ENCODE peak calls at places on chromosomes 6 and 20, in six cellular contexts. N, W, P, Q, U and I are unnamed samples.

GRCh38 chr6:14857501-14857900 is 388.4 kb upstream of the JARID2 start:
- DNase-seq in N (no peak), W (no peak), P (no peak), Q (no peak), U (peak), I (peak)

GRCh38 chr20:52446421-52447231 is 255.0 kb upstream of the ZFP64 start:
- DNase-seq in N (no peak), W (no peak), P (no peak), Q (no peak), U (no peak), I (no peak)

GRCh38 chr20:38729767-38730166 is 5.5 kb downstream of the SLC32A1 start:
- DNase-seq in N (no peak), W (no peak), P (no peak), Q (no peak), U (no peak), I (no peak)

GRCh38 chr20:10924628-10925266 is 250.9 kb upstream of the JAG1 start:
- DNase-seq in N (no peak), W (no peak), P (no peak), Q (no peak), U (no peak), I (no peak)

GRCh38 chr20:19771031-19771430 is 13.0 kb downstream of the RIN2 start:
- DNase-seq in N (no peak), W (no peak), P (no peak), Q (no peak), U (no peak), I (no peak)

GRCh38 chr6:105199711-105200110 is 19.9 kb upstream of the POPDC3 start:
- DNase-seq in N (no peak), W (no peak), P (no peak), Q (no peak), U (no peak), I (no peak)

GRCh38 chr6:118621799-118622470 is 29.5 kb downstream of the CEP85L start:
- DNase-seq in N (no peak), W (no peak), P (no peak), Q (no peak), U (no peak), I (no peak)

GRCh38 chr20:43446361-43446879 is 11.3 kb upstream of the SRSF6 start:
- DNase-seq in N (no peak), W (no peak), P (no peak), Q (no peak), U (no peak), I (no peak)

GRCh38 chr20:53409177-53409576 is 184.5 kb downstream of the ZNF217 start:
- DNase-seq in N (no peak), W (no peak), P (no peak), Q (no peak), U (no peak), I (no peak)

GRCh38 chr6:80163754-80164187 is 57.3 kb downstream of the BCKDHB start:
- DNase-seq in N (no peak), W (no peak), P (peak), Q (no peak), U (no peak), I (no peak)

GRCh38 chr6:119171864-119172588 is 93.6 kb upstream of the FAM184A start:
- DNase-seq in N (no peak), W (no peak), P (no peak), Q (no peak), U (no peak), I (no peak)

GRCh38 chr6:112717401-112717800 is 370.3 kb downstream of the RFPL4B start:
- DNase-seq in N (no peak), W (no peak), P (no peak), Q (no peak), U (no peak), I (no peak)

GRCh38 chr6:8530775-8531435 is 95.6 kb upstream of the SLC35B3 start:
- DNase-seq in N (no peak), W (no peak), P (no peak), Q (no peak), U (no peak), I (no peak)

GRCh38 chr6:55239099-55239498 is 64.8 kb downstream of the HCRTR2 start:
- DNase-seq in N (no peak), W (no peak), P (no peak), Q (no peak), U (no peak), I (no peak)

GRCh38 chr6:95693108-95693507 is 115.8 kb downstream of the MANEA start:
- DNase-seq in N (no peak), W (no peak), P (peak), Q (no peak), U (no peak), I (no peak)

GRCh38 chr6:168192901-168193815 is 114.1 kb upstream of the FRMD1 start:
- DNase-seq in N (no peak), W (peak), P (peak), Q (peak), U (peak), I (peak)

GRCh38 chr6:20025681-20026080 is 186.6 kb downstream of the MBOAT1 start:
- DNase-seq in N (no peak), W (no peak), P (no peak), Q (no peak), U (no peak), I (no peak)

GRCh38 chr20:58711266-58712051 is 18.9 kb downstream of the NPEPL1 start:
- DNase-seq in N (no peak), W (peak), P (peak), Q (no peak), U (no peak), I (peak)

GRCh38 chr6:101351173-101351572 is 42.3 kb upstream of the GRIK2 start:
- DNase-seq in N (no peak), W (no peak), P (no peak), Q (no peak), U (no peak), I (no peak)

GRCh38 chr20:1844723-1845523 is 50.3 kb upstream of the SIRPA start:
- DNase-seq in N (peak), W (peak), P (no peak), Q (no peak), U (no peak), I (no peak)

GRCh38 chr6:93040375-93040774 is 379.0 kb downstream of the EPHA7 start:
- DNase-seq in N (no peak), W (no peak), P (no peak), Q (no peak), U (no peak), I (no peak)

GRCh38 chr20:50744143-50744792 is 12.9 kb downstream of the PARD6B start:
- DNase-seq in N (peak), W (peak), P (peak), Q (peak), U (no peak), I (peak)

GRCh38 chr20:43691928-43692524 is 25.1 kb downstream of the MYBL2 start:
- DNase-seq in N (no peak), W (no peak), P (peak), Q (no peak), U (peak), I (no peak)

GRCh38 chr6:32449088-32449736 is 9.5 kb downstream of the HLA-DRA start:
- DNase-seq in N (no peak), W (no peak), P (no peak), Q (no peak), U (no peak), I (no peak)

GRCh38 chr6:13303668-13304017 is 24.7 kb downstream of the TBC1D7 start:
- DNase-seq in N (peak), W (peak), P (no peak), Q (peak), U (no peak), I (no peak)

GRCh38 chr6:122717350-122717749 is 62.2 kb upstream of the FABP7 start:
- DNase-seq in N (no peak), W (no peak), P (no peak), Q (no peak), U (no peak), I (no peak)

GRCh38 chr6:127737768-127738167 is 160.8 kb downstream of the C6orf58 start:
- DNase-seq in N (no peak), W (no peak), P (no peak), Q (no peak), U (no peak), I (no peak)

GRCh38 chr6:12921467-12921866 is 204.9 kb downstream of the PHACTR1 start:
- DNase-seq in N (no peak), W (no peak), P (no peak), Q (no peak), U (no peak), I (no peak)

GRCh38 chr20:39605908-39606307 is 643.8 kb downstream of the DHX35 start:
- DNase-seq in N (no peak), W (no peak), P (no peak), Q (no peak), U (no peak), I (no peak)

GRCh38 chr6:52725530-52726192 is 37.6 kb downstream of the GSTA2 start:
- DNase-seq in N (no peak), W (no peak), P (no peak), Q (no peak), U (no peak), I (no peak)

GRCh38 chr20:44057698-44058675 is 129.0 kb downstream of the JPH2 start:
- DNase-seq in N (no peak), W (peak), P (peak), Q (no peak), U (no peak), I (no peak)

GRCh38 chr6:77401231-77401630 is 62.1 kb downstream of the HTR1B start:
- DNase-seq in N (no peak), W (no peak), P (no peak), Q (no peak), U (no peak), I (no peak)

GRCh38 chr20:50193851-50194830 is 3.5 kb downstream of the CEBPB start:
- DNase-seq in N (no peak), W (peak), P (peak), Q (peak), U (no peak), I (no peak)

GRCh38 chr6:46772754-46773153 is 20.4 kb upstream of the MEP1A start:
- DNase-seq in N (peak), W (no peak), P (no peak), Q (no peak), U (no peak), I (no peak)

GRCh38 chr6:70134542-70134941 is 168.3 kb downstream of the COL9A1 start:
- DNase-seq in N (no peak), W (no peak), P (no peak), Q (no peak), U (no peak), I (no peak)

GRCh38 chr6:70135219-70135769 is 167.6 kb downstream of the COL9A1 start:
- DNase-seq in N (no peak), W (no peak), P (no peak), Q (no peak), U (no peak), I (no peak)

GRCh38 chr6:70131528-70131927 is 171.4 kb downstream of the COL9A1 start:
- DNase-seq in N (no peak), W (no peak), P (no peak), Q (no peak), U (no peak), I (no peak)

GRCh38 chr6:70130865-70131264 is 172.0 kb downstream of the COL9A1 start:
- DNase-seq in N (no peak), W (no peak), P (no peak), Q (no peak), U (no peak), I (no peak)

GRCh38 chr6:70133246-70133645 is 169.6 kb downstream of the COL9A1 start:
- DNase-seq in N (no peak), W (no peak), P (no peak), Q (no peak), U (no peak), I (no peak)
- H3K27ac ChIP-seq in N (no peak), W (no peak), P (no peak), Q (no peak), U (no peak), I (no peak)

DNA sequence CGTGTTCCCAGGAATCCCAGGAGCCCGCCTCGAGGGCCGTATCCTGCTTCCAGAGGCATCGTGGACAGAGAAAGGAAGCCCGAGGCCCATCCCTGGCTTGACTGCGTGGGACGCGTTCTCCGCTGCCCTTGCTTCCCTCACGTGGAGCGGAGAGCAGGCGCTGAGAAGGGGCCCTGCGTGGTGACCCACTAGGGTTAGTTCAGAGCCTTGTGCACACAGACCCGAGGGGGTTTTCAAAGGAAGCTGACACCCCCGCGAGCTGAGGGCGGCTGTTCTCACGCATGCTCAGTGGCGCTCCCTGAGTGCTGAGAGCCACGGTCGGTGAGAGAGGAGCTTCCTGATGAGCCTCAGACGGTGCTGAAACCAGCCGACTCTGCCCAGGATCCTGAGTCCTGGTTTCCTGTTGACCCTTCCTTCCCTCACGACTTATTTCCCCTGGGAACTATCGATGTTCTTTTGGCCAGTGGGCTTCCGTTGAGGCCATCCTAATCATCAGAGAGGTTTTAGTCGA is 28.9 kb upstream of the CCR6 start:
- DNase-seq in N (no peak), W (no peak), P (peak), Q (no peak), U (peak), I (no peak)
- H3K27ac ChIP-seq in N (no peak), W (no peak), P (no peak), Q (no peak), U (peak), I (no peak)

GRCh38 chr6:141744971-141745370 is 387.8 kb upstream of the GJE1 start:
- DNase-seq in N (no peak), W (no peak), P (no peak), Q (no peak), U (no peak), I (no peak)

DNA sequence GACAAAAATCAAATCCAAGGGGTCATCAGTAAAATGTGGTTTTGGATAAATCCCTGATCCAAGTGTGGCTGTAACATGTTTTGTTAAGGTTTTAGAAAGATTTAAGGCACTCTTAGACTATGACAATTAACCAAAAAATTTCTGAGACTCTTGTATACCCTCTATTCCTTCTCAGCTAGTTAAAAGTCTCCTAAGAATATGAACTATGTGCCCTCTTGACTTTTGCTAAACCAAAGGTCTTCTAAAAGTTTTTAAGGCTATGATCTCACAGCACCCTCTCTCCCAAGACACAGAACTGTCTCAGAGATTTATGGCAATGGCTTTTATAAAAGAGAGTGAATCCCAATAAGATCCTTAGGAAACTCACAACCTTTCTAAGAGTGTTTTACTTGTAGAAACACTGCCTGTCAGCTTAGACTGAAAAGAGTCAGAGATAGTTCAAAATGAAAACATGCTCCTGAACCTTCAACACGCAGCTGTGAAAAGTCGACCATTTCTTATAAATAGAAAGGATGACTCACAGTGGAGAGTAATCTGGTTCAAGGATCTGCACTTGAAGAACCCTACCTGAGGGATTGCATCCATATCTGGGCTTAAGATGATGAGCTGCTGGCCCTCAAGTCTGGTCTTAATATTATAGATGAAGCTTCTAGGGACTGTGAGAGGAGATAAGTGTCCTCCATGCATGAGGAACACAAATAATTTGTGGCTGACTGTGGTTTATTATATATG is 388.4 kb upstream of the GJE1 start:
- DNase-seq in N (no peak), W (no peak), P (no peak), Q (no peak), U (no peak), I (no peak)
- H3K27ac ChIP-seq in N (no peak), W (no peak), P (no peak), Q (no peak), U (no peak), I (no peak)

GRCh38 chr6:33616113-33616512 is 5.0 kb upstream of the ITPR3 start:
- DNase-seq in N (no peak), W (no peak), P (no peak), Q (no peak), U (no peak), I (no peak)

GRCh38 chr6:33610779-33611421 is 10.2 kb upstream of the ITPR3 start:
- DNase-seq in N (peak), W (peak), P (peak), Q (no peak), U (no peak), I (peak)

GRCh38 chr6:33616913-33617312 is 4.2 kb upstream of the ITPR3 start:
- DNase-seq in N (no peak), W (no peak), P (no peak), Q (no peak), U (no peak), I (no peak)

GRCh38 chr6:33613146-33613793 is 7.9 kb upstream of the ITPR3 start:
- DNase-seq in N (no peak), W (no peak), P (no peak), Q (no peak), U (no peak), I (no peak)

GRCh38 chr6:33613794-33614166 is 7.3 kb upstream of the ITPR3 start:
- DNase-seq in N (no peak), W (peak), P (no peak), Q (no peak), U (no peak), I (no peak)
- H3K27ac ChIP-seq in N (no peak), W (peak), P (no peak), Q (no peak), U (no peak), I (no peak)

GRCh38 chr20:15111654-15112053 is 774.2 kb upstream of the FLRT3 start:
- DNase-seq in N (no peak), W (no peak), P (no peak), Q (no peak), U (no peak), I (peak)
- H3K27ac ChIP-seq in N (no peak), W (no peak), P (no peak), Q (no peak), U (no peak), I (no peak)

GRCh38 chr6:36576573-36576972 is 17.6 kb upstream of the SRSF3 start:
- DNase-seq in N (no peak), W (peak), P (no peak), Q (no peak), U (no peak), I (no peak)

GRCh38 chr6:36581716-36582115 is 12.4 kb upstream of the SRSF3 start:
- DNase-seq in N (no peak), W (no peak), P (no peak), Q (no peak), U (no peak), I (no peak)

GRCh38 chr6:36577298-36577697 is 16.9 kb upstream of the SRSF3 start:
- DNase-seq in N (no peak), W (peak), P (no peak), Q (no peak), U (no peak), I (no peak)

GRCh38 chr6:36578030-36578825 is 15.9 kb upstream of the SRSF3 start:
- DNase-seq in N (no peak), W (no peak), P (no peak), Q (no peak), U (no peak), I (no peak)

DNA sequence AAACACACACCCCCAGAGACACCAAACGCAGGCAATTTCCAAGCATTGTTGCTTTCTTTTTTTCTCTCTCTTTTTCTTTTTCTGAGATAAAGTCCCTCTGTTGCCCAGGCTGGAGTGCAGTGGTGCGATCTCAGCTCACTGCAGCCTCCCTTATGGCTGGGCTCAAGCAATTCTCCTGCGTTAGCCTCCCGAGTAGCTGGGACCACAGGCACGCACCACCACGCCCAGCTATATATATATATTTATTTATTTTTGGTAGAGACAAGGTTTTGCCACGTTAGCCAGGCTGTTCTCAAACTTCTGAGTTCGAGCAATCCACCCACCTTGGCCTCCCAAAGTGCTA is 14.0 kb upstream of the SRSF3 start:
- DNase-seq in N (no peak), W (no peak), P (no peak), Q (no peak), U (no peak), I (no peak)
- H3K27ac ChIP-seq in N (no peak), W (peak), P (peak), Q (no peak), U (no peak), I (no peak)